ENCODE peak calls at places on chromosomes 6 and 20, in nine cellular contexts. B is left ventricle myocardium inferior; V is heart left ventricle; M is fibroblast of lung; G is H9; X is cardiac muscle cell; Z is H1; I is upper lobe of right lung; L is CD8-positive, alpha-beta T cell. R is an unnamed sample.

GRCh38 chr6:149045404-149045803 is 272.1 kb upstream of the TAB2 start:
- DNase-seq in V (no peak), G (no peak), I (no peak), L (no peak), Z (no peak), X (no peak), M (no peak), B (no peak), R (no peak)

GRCh38 chr6:97697450-97697849 is 414.4 kb upstream of the MMS22L start:
- DNase-seq in V (no peak), B (no peak), I (no peak), L (no peak), X (peak; percentile 0), M (peak; percentile 86), G (no peak), Z (no peak), R (no peak)

GRCh38 chr6:120478650-120479049 is 855.6 kb downstream of the TBC1D32 start:
- DNase-seq in Z (no peak), B (no peak), I (no peak), G (no peak), L (no peak), M (no peak), X (no peak), V (no peak), R (no peak)

GRCh38 chr6:50850223-50850751 is 31.6 kb downstream of the TFAP2B start:
- DNase-seq in M (no peak), Z (no peak), V (no peak), I (no peak), B (no peak), L (no peak), X (no peak), G (peak; percentile 69), R (no peak)

GRCh38 chr20:57582432-57583288 is 21.8 kb downstream of the PCK1 start:
- DNase-seq in L (no peak), G (peak; percentile 55), Z (no peak), M (peak; percentile 76), I (no peak), B (no peak), X (peak; percentile 44), V (no peak), R (peak; percentile 58)

GRCh38 chr20:34180460-34181108 is 60.6 kb upstream of the ASIP start:
- DNase-seq in B (no peak), G (no peak), I (no peak), V (no peak), Z (no peak), L (no peak), M (no peak), X (no peak), R (no peak)

GRCh38 chr6:72968704-72969103 is 256.6 kb downstream of the KHDC1L start:
- DNase-seq in M (peak; percentile 77), Z (no peak), L (no peak), G (no peak), B (no peak), V (no peak), X (no peak), I (no peak), R (no peak)

GRCh38 chr6:83221302-83221701 is 28.1 kb downstream of the RWDD2A start:
- DNase-seq in I (no peak), X (peak; percentile 40), B (no peak), M (peak; percentile 74), Z (no peak), L (no peak), G (no peak), V (no peak), R (no peak)

GRCh38 chr6:108243836-108244235 is 17.0 kb downstream of the SNX3 start:
- DNase-seq in V (no peak), X (peak; percentile 19), Z (no peak), M (peak; percentile 39), G (no peak), B (no peak), L (no peak), I (no peak), R (no peak)

GRCh38 chr6:133512410-133513016 is 271.4 kb downstream of the EYA4 start:
- DNase-seq in I (no peak), Z (no peak), B (no peak), V (no peak), M (peak; percentile 36), X (peak; percentile 80), G (peak; percentile 39), L (no peak), R (peak; percentile 21)

GRCh38 chr20:62666736-62667529 is 24.6 kb downstream of the SLCO4A1 start:
- DNase-seq in Z (no peak), I (no peak), X (peak; percentile 53), L (no peak), G (no peak), B (peak; percentile 50), V (no peak), M (no peak), R (no peak)

GRCh38 chr6:135680964-135681913 is 170.3 kb upstream of the PDE7B start:
- DNase-seq in I (no peak), M (peak; percentile 36), G (no peak), L (no peak), X (peak; percentile 39), B (no peak), V (no peak), Z (no peak), R (no peak)

GRCh38 chr20:59783020-59784010 is 150.1 kb downstream of the SYCP2 start:
- DNase-seq in V (no peak), M (peak; percentile 10), Z (peak; percentile 43), L (no peak), I (no peak), G (peak; percentile 85), B (peak; percentile 52), X (peak; percentile 46), R (peak; percentile 62)

GRCh38 chr6:104929348-104929747 is 27.6 kb upstream of the LIN28B start:
- DNase-seq in Z (no peak), B (no peak), V (no peak), G (no peak), I (no peak), X (no peak), L (no peak), M (no peak), R (no peak)

GRCh38 chr6:44253307-44254101 is 3.8 kb downstream of the SLC35B2 start:
- DNase-seq in G (peak; percentile 75), Z (no peak), L (peak; percentile 66), V (no peak), M (no peak), B (no peak), X (peak; percentile 50), I (no peak), R (no peak)

GRCh38 chr6:44456070-44456965 is 68.8 kb downstream of the CDC5L start:
- DNase-seq in Z (no peak), M (peak; percentile 71), B (no peak), G (no peak), I (no peak), L (peak; percentile 42), X (peak; percentile 73), V (no peak), R (no peak)

GRCh38 chr20:21377701-21378100 is 19.6 kb downstream of the NKX2-4 start:
- DNase-seq in Z (no peak), M (no peak), X (no peak), I (no peak), B (no peak), G (no peak), L (no peak), V (no peak), R (no peak)

GRCh38 chr20:51446656-51447055 is 95.9 kb downstream of the NFATC2 start:
- DNase-seq in L (no peak), G (no peak), X (peak; percentile 60), M (peak; percentile 81), B (no peak), V (peak; percentile 61), I (no peak), Z (no peak), R (no peak)

DNA sequence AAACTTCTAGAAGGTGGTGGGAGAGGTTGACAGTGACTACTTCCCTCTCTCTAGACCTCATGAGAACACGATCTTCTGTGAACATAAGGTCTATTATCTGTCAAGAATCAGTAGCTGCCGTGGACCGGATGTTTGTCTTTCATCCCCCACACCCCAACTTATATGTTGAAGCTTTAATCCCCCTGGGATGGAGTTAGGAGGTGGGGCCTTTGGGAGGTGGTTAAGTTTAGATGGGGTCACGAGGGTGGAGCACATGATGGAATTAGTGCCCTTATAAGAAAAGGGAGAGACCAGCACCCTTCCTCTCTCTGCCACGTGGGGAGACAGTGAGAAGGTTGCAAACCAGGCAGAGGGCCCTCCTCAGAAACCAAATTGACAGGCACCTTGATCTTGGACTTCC is 409.1 kb downstream of the QKI start:
- DNase-seq in V (no peak), I (no peak), Z (no peak), M (no peak), G (no peak), B (no peak), X (no peak), L (no peak), R (no peak)
- TF ChIP-seq CTCF in V (no peak), I (no peak), Z (no peak), M (no peak), G (no peak), B (no peak), X (no peak), L (no peak), R (no peak)

DNA sequence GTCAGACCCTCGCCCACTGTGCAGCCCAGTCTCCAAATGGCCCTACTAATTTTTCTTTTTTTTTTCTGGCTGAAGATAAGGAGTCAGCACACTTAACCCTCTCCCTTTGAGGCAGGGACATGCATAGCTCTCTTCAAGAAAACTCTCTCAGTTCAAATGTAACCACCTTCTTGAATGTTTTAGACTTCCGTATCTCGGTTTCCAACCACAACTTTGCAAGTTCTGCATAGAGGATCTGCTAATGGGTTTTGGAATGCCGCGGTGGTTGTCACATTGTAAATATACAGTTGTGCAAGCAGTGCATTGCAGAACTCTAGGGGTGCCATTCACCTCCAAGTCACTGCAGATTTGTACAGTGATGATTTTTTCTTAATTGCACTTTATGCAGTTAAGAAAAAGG is 59.4 kb upstream of the SLC35B3 start:
- DNase-seq in G (no peak), M (no peak), L (no peak), X (no peak), V (no peak), B (no peak), Z (no peak), I (no peak), R (no peak)
- H3K4me1 ChIP-seq in G (no peaks in the 10 kb centered on the region), M (no peaks in the 10 kb centered on the region), L (no peaks in the 10 kb centered on the region), X (no peaks in the 10 kb centered on the region), V (no peaks in the 10 kb centered on the region), B (no peaks in the 10 kb centered on the region), Z (no peaks in the 10 kb centered on the region), I (no peaks in the 10 kb centered on the region), R (no peaks in the 10 kb centered on the region)

GRCh38 chr6:126377594-126378153 is 37.8 kb downstream of the CENPW start:
- DNase-seq in B (no peak), G (no peak), L (no peak), M (no peak), V (no peak), I (no peak), Z (no peak), X (no peak), R (no peak)
- TF ChIP-seq CTCF in B (no peak), G (no peak), L (no peak), M (no peak), V (no peak), I (no peak), Z (no peak), X (no peak), R (no peak)

DNA sequence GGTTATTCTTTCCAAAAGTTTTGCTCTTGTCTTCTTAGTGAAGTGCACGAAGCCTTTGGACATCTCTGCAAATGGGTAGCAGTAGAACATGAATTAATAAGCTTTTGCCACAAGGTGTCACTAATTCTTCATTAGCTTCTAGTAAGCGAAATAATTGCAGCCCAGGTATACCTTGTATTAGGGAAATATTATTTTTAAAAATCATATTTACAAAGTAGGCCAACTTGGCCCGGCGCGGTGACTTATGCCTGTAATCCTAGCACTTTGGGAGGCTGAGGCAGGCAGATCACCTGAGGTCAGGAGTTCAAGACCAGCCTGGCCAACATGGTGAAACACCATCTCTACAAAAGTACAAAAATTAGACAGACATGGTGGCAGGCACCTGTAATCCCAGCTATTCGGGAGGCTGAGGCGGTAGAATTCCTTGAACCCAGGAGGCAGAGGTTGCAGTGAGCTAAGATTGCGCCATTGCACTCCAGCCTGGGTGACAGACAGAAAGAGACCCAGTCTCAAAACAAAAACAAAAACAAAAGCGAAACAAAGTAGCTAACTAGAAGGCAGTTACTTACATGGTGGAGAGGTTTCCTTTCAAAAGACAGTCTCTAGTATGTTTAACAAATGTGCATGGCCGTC is 8.8 kb upstream of the RSPH3 start:
- DNase-seq in M (peak; percentile 16), X (peak; percentile 57), L (no peak), I (no peak), Z (no peak), B (no peak), G (no peak), V (no peak), R (no peak)
- H3K4me1 ChIP-seq in M (no peaks in the 10 kb centered on the region), X (peaks cover 6% of the 10 kb centered on the region), L (peaks cover 6% of the 10 kb centered on the region), I (no peaks in the 10 kb centered on the region), Z (no peaks in the 10 kb centered on the region), B (peaks cover 5% of the 10 kb centered on the region), G (no peaks in the 10 kb centered on the region), V (no peaks in the 10 kb centered on the region), R (no peaks in the 10 kb centered on the region)

R was measured in heart right ventricle.